ENCODE peak calls at places on chromosomes 11 and 22, in seven cellular contexts. T, N, J, Y, R, C and F are unnamed samples.

GRCh38 chr11:96275807-96276594 is 67.0 kb downstream of the MAML2 start:
- DNase-seq in T (no peak), N (no peak), J (no peak), Y (no peak), R (no peak), C (no peak), F (no peak)

GRCh38 chr22:33893486-33893885 is 26.8 kb downstream of the LARGE1 start:
- DNase-seq in T (no peak), N (no peak), J (no peak), Y (no peak), R (no peak), C (no peak), F (no peak)

GRCh38 chr22:42396621-42397331 is 35.4 kb downstream of the NFAM1 start:
- DNase-seq in T (no peak), N (peak), J (no peak), Y (no peak), R (no peak), C (no peak), F (no peak)

GRCh38 chr11:6928916-6929315 is 2.7 kb downstream of the ZNF215 start:
- DNase-seq in T (no peak), N (no peak), J (no peak), Y (no peak), R (no peak), C (no peak), F (no peak)

GRCh38 chr22:18068381-18068988 is 9.3 kb upstream of the PEX26 start:
- DNase-seq in T (no peak), N (no peak), J (peak), Y (no peak), R (no peak), C (no peak), F (no peak)

GRCh38 chr11:8248786-8249185 is 14.9 kb downstream of the LMO1 start:
- DNase-seq in T (no peak), N (no peak), J (no peak), Y (no peak), R (no peak), C (no peak), F (no peak)

GRCh38 chr22:49761836-49762235 is 65.8 kb downstream of the BRD1 start:
- DNase-seq in T (no peak), N (no peak), J (no peak), Y (no peak), R (no peak), C (no peak), F (no peak)

GRCh38 chr22:17888855-17889254 is 114.6 kb upstream of the BID start:
- DNase-seq in T (no peak), N (no peak), J (no peak), Y (peak), R (peak), C (no peak), F (no peak)

GRCh38 chr22:47092896-47093311 is 330.5 kb downstream of the TBC1D22A start:
- DNase-seq in T (no peak), N (no peak), J (no peak), Y (no peak), R (no peak), C (no peak), F (no peak)

GRCh38 chr11:57429946-57430345 is 3.0 kb upstream of the SLC43A3 start:
- DNase-seq in T (no peak), N (no peak), J (no peak), Y (no peak), R (no peak), C (no peak), F (no peak)

GRCh38 chr11:61955031-61955415 is 4.9 kb downstream of the BEST1 start:
- DNase-seq in T (no peak), N (no peak), J (peak), Y (peak), R (no peak), C (no peak), F (peak)

GRCh38 chr11:5007561-5007960 is 12.9 kb downstream of the OR51L1 start:
- DNase-seq in T (no peak), N (no peak), J (no peak), Y (peak), R (no peak), C (no peak), F (no peak)

GRCh38 chr11:19955660-19956059 is 204.6 kb downstream of the DBX1 start:
- DNase-seq in T (peak), N (no peak), J (no peak), Y (no peak), R (no peak), C (no peak), F (no peak)

GRCh38 chr22:20979243-20979809 is 2.8 kb upstream of the LZTR1 start:
- DNase-seq in T (peak), N (no peak), J (no peak), Y (peak), R (peak), C (no peak), F (peak)

GRCh38 chr22:39685336-39686177 is 115.0 kb downstream of the CACNA1I start:
- DNase-seq in T (no peak), N (no peak), J (no peak), Y (no peak), R (no peak), C (no peak), F (no peak)

GRCh38 chr22:39941661-39942060 is 18.5 kb upstream of the TMA7B start:
- DNase-seq in T (no peak), N (no peak), J (peak), Y (no peak), R (no peak), C (no peak), F (no peak)

GRCh38 chr11:65501530-65502273 is 2.9 kb downstream of the MALAT1 start:
- DNase-seq in T (no peak), N (no peak), J (no peak), Y (no peak), R (no peak), C (no peak), F (no peak)

GRCh38 chr11:78649361-78650215 is 74.9 kb upstream of the NARS2 start:
- DNase-seq in T (peak), N (no peak), J (no peak), Y (no peak), R (peak), C (no peak), F (no peak)

GRCh38 chr11:2693271-2693833 is 6.4 kb downstream of the KCNQ1OT1 start:
- DNase-seq in T (no peak), N (no peak), J (no peak), Y (no peak), R (peak), C (no peak), F (no peak)

GRCh38 chr11:73288873-73289707 is 17.0 kb downstream of the P2RY6 start:
- DNase-seq in T (peak), N (peak), J (peak), Y (peak), R (peak), C (peak), F (peak)

GRCh38 chr11:132888226-132888625 is 644.1 kb downstream of the OPCML start:
- DNase-seq in T (no peak), N (no peak), J (no peak), Y (no peak), R (no peak), C (no peak), F (no peak)

GRCh38 chr11:131865860-131866259 is 495.4 kb downstream of the NTM start:
- DNase-seq in T (no peak), N (no peak), J (no peak), Y (no peak), R (no peak), C (no peak), F (no peak)

GRCh38 chr11:124751391-124751740 is 689 bp downstream of the VSIG2 start:
- DNase-seq in T (peak), N (no peak), J (no peak), Y (no peak), R (peak), C (no peak), F (no peak)

GRCh38 chr22:22061085-22062077 is 78.8 kb upstream of the TOP3B start:
- DNase-seq in T (no peak), N (peak), J (peak), Y (peak), R (no peak), C (no peak), F (peak)
- TF ChIP-seq JUND in T (no peak), N (no peak), J (no peak), Y (peak), R (no peak), C (no peak), F (no peak)

GRCh38 chr11:130477646-130478203 is 29.3 kb downstream of the ADAMTS15 start:
- DNase-seq in T (peak), N (no peak), J (no peak), Y (no peak), R (no peak), C (no peak), F (no peak)
- TF ChIP-seq JUND in T (no peak), N (no peak), J (no peak), Y (no peak), R (no peak), C (no peak), F (no peak)

DNA sequence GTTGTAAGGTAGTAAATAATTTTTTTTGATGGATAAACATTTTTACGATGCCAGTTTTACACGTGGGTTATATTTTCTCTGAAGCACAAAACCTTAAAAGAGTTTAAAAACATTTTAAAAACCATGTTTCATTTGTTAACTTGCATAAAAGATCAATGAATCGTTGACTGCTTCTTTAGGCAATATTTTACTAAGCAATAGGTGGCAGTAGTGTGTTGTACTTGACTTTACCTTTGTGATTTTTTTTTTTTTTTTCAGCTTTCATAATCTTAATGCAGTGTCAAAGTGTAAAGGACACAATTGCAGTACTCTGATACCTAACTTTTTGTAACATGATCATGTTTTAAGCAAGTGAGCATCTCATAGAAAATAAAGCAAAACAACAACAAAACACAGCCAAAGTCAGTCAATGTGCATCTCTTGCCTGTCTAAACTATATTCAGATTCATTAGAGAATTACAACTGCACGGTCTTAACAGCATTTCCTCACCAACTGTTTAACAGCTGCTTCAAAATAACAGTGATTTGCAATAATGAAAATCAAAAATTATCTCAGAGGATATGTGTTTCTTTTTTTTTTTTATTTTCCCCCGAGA is 27.7 kb downstream of the DNAJC24 start:
- DNase-seq in T (peak), N (no peak), J (peak), Y (peak), R (no peak), C (no peak), F (peak)
- TF ChIP-seq JUND in T (no peak), N (no peak), J (no peak), Y (no peak), R (no peak), C (no peak), F (no peak)

DNA sequence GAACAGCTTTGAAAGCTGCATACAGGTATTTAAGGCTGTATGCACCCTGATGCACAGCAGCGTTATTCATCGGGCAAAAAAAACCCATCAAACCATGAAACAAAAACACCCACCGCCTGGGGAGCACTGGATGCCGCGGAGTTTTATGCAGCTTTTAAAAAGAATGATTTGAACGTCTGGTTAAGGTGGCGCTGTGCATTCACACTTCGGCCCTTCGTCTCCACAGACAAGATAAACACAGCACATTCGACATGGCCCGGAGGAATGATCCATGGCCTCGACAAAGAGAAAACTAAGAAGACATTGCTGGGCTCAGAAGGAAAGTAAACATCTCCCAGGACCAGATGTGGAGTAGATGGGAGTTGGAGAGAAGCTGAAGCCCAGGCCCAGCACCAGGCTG is 40.8 kb upstream of the GAL start:
- DNase-seq in T (peak), N (peak), J (no peak), Y (peak), R (no peak), C (no peak), F (peak)
- TF ChIP-seq JUND in T (no peak), N (no peak), J (no peak), Y (no peak), R (no peak), C (no peak), F (no peak)

DNA sequence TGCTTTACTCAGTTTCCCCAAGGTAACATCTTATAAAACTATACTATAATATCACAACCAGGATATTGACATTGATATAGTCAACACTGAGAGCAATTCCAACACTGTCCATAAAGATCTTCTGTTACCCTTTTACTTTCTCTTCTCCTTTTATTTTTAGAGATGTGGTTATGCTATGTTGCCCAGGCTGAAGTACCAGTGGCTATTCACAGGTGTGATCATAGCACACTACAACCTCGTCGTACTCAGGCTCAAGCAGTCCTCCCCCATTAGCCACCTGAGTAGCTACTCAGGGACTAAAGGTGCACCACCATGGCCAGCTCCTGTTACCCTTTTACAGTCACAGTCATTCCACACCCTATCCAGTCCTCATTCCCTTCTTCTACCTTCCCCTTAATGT is 119.7 kb downstream of the CWF19L2 start:
- DNase-seq in T (no peak), N (no peak), J (no peak), Y (no peak), R (no peak), C (no peak), F (no peak)
- TF ChIP-seq JUND in T (no peak), N (no peak), J (no peak), Y (no peak), R (no peak), C (no peak), F (no peak)